ENCODE peak calls at places on chromosomes 7 and 10, in six cellular contexts. R is lower leg skin; O is neuronal stem cell; T is ureter; L is stimulated activated CD8-positive, alpha-beta memory T cell treated with anti-CD3 and anti-CD28 coated beads, Interleukin-7, amount 100 ng/mL, for 1 hour; P is frontal cortex. N is an unnamed sample.

GRCh38 chr7:108294595-108294994 is 161.6 kb downstream of the NRCAM start:
- DNase-seq in R (no peak), P (no peak), O (no peak), L (no peak), T (no peak), N (no peak)

GRCh38 chr10:113269333-113269732 is 283.5 kb upstream of the HABP2 start:
- DNase-seq in R (no peak), T (no peak), O (no peak), P (no peak), L (no peak), N (no peak)

GRCh38 chr10:72879245-72879644 is 14.3 kb upstream of the OIT3 start:
- DNase-seq in L (no peak), P (no peak), R (no peak), O (no peak), T (no peak), N (no peak)

GRCh38 chr7:81769891-81770818 is at the start of gene HGF:
- DNase-seq in T (peak; percentile 80), R (peak; percentile 89), P (peak; percentile 14), L (no peak), O (no peak), N (no peak)

GRCh38 chr10:108601856-108602255 is 1321.5 kb downstream of the XPNPEP1 start:
- DNase-seq in R (no peak), L (no peak), P (no peak), O (no peak), T (no peak), N (no peak)

GRCh38 chr10:114472874-114473248 is 68.6 kb upstream of the AFAP1L2 start:
- DNase-seq in O (no peak), R (no peak), T (no peak), P (no peak), L (no peak), N (no peak)

GRCh38 chr10:73785721-73786511 is 510 bp downstream of the ZSWIM8 start:
- DNase-seq in T (peak; percentile 72), O (no peak), R (no peak), P (no peak), L (peak; percentile 21), N (peak; percentile 45)

GRCh38 chr10:78479467-78479866 is 445.8 kb downstream of the RPS24 start:
- DNase-seq in P (no peak), T (no peak), O (no peak), R (no peak), L (no peak), N (no peak)

GRCh38 chr10:84205049-84205852 is 10.9 kb downstream of the CDHR1 start:
- DNase-seq in L (peak; percentile 41), T (peak; percentile 72), P (peak; percentile 73), R (peak; percentile 87), O (peak; percentile 50), N (peak; percentile 70)

GRCh38 chr7:105003875-105004510 is 10.0 kb upstream of the KMT2E start:
- DNase-seq in T (no peak), O (no peak), R (no peak), P (no peak), L (no peak), N (no peak)

GRCh38 chr7:30974605-30975256 is 11.0 kb downstream of the GHRHR start:
- DNase-seq in L (no peak), P (no peak), O (peak; percentile 58), T (peak; percentile 63), R (peak; percentile 82), N (peak; percentile 56)

GRCh38 chr7:23863209-23863798 is 153.3 kb downstream of the STK31 start:
- DNase-seq in L (no peak), R (no peak), T (no peak), P (peak; percentile 7), O (peak; percentile 6), N (peak; percentile 13)

GRCh38 chr10:23994459-23995046 is 214.4 kb upstream of the KIAA1217 start:
- DNase-seq in T (peak; percentile 59), R (peak; percentile 89), L (no peak), O (peak; percentile 59), P (peak; percentile 16), N (peak; percentile 77)

GRCh38 chr7:95318501-95318900 is 5.8 kb downstream of the PON1 start:
- DNase-seq in R (no peak), P (no peak), L (no peak), T (no peak), O (no peak), N (no peak)

GRCh38 chr7:114949227-114949626 is 27.3 kb downstream of the MDFIC start:
- DNase-seq in L (no peak), R (no peak), P (no peak), O (no peak), T (no peak), N (no peak)

GRCh38 chr7:122425731-122426130 is 121.2 kb upstream of the FEZF1 start:
- DNase-seq in O (no peak), L (no peak), P (no peak), T (no peak), R (no peak), N (no peak)

GRCh38 chr10:124660404-124661125 is 83.6 kb downstream of the FAM53B start:
- DNase-seq in R (no peak), L (no peak), T (no peak), P (no peak), O (no peak), N (no peak)

GRCh38 chr10:60434418-60435046 is 44.9 kb upstream of the ANK3 start:
- DNase-seq in L (no peak), P (peak; percentile 36), T (no peak), O (peak; percentile 40), R (no peak), N (peak; percentile 31)

GRCh38 chr7:155739538-155740140 is 72.6 kb downstream of the SHH start:
- DNase-seq in T (no peak), P (no peak), O (no peak), L (no peak), R (no peak), N (no peak)

GRCh38 chr10:17430647-17431355 is 23.6 kb downstream of the ST8SIA6 start:
- DNase-seq in L (peak; percentile 43), O (peak; percentile 58), R (peak; percentile 90), P (peak; percentile 59), T (peak; percentile 79), N (peak; percentile 86)

GRCh38 chr10:4151466-4151865 is 366.5 kb upstream of the KLF6 start:
- DNase-seq in O (no peak), L (no peak), T (no peak), R (no peak), P (no peak), N (no peak)

GRCh38 chr10:126337241-126337640 is 51.0 kb downstream of the ADAM12 start:
- DNase-seq in R (no peak), L (no peak), T (no peak), O (no peak), P (no peak), N (no peak)

GRCh38 chr7:18975689-18976280 is 141.7 kb downstream of the TWIST1 start:
- DNase-seq in R (no peak), L (no peak), T (no peak), O (no peak), P (no peak), N (no peak)

GRCh38 chr10:100019824-100020160 is 10.0 kb upstream of the DNMBP start:
- DNase-seq in P (no peak), T (no peak), L (no peak), O (no peak), R (peak; percentile 48), N (no peak)

GRCh38 chr10:21173964-21174669 is 277.0 kb upstream of the NEBL start:
- DNase-seq in T (peak; percentile 82), L (no peak), P (peak; percentile 54), O (peak; percentile 51), R (peak; percentile 85), N (peak; percentile 70)

GRCh38 chr10:31467791-31468535 is 148.9 kb downstream of the ZEB1 start:
- DNase-seq in P (no peak), O (no peak), L (no peak), R (no peak), T (peak; percentile 47), N (no peak)

GRCh38 chr10:60384006-60384405 is 5.7 kb downstream of the ANK3 start:
- DNase-seq in P (no peak), L (no peak), O (no peak), T (no peak), R (no peak), N (no peak)

GRCh38 chr7:6250364-6250833 is 22.0 kb downstream of the CYTH3 start:
- DNase-seq in P (no peak), R (no peak), L (no peak), T (no peak), O (no peak), N (no peak)

GRCh38 chr7:28017372-28017771 is 163.2 kb downstream of the JAZF1 start:
- DNase-seq in O (no peak), L (no peak), T (no peak), R (no peak), P (no peak), N (no peak)

GRCh38 chr10:101660268-101660667 is 34.7 kb downstream of the FBXW4 start:
- DNase-seq in T (no peak), L (no peak), P (no peak), R (no peak), O (no peak), N (no peak)

GRCh38 chr10:94092848-94093247 is 99.1 kb downstream of the PLCE1 start:
- DNase-seq in P (no peak), L (no peak), O (no peak), R (no peak), T (no peak), N (no peak)

GRCh38 chr7:30771859-30772429 is 727 bp downstream of the MINDY4 start:
- DNase-seq in O (no peak), L (no peak), R (no peak), P (no peak), T (no peak), N (no peak)

GRCh38 chr10:112950714-112951348 is 784 bp downstream of the TCF7L2 start:
- DNase-seq in O (no peak), R (peak; percentile 85), L (no peak), T (peak; percentile 57), P (no peak), N (peak; percentile 59)

GRCh38 chr10:29387269-29387668 is 98.4 kb downstream of the LYZL1 start:
- DNase-seq in L (no peak), P (no peak), O (no peak), T (no peak), R (no peak), N (no peak)

GRCh38 chr10:7410800-7411670 is at the start of gene SFMBT2:
- DNase-seq in L (no peak), P (peak; percentile 82), T (peak; percentile 69), O (peak; percentile 67), R (peak; percentile 86), N (peak; percentile 92)

GRCh38 chr7:132225216-132226030 is 350.8 kb downstream of the PLXNA4 start:
- DNase-seq in R (no peak), O (no peak), P (no peak), L (no peak), T (peak; percentile 52), N (no peak)

GRCh38 chr10:92573091-92573797 is 649 bp downstream of the IDE start:
- DNase-seq in O (peak; percentile 9), L (no peak), T (no peak), P (no peak), R (peak; percentile 85), N (no peak)

GRCh38 chr7:134866581-134866980 is 87.1 kb downstream of the CALD1 start:
- DNase-seq in L (no peak), T (no peak), O (peak; percentile 14), P (no peak), R (no peak), N (no peak)

GRCh38 chr10:74705361-74705980 is 120.9 kb upstream of the KAT6B start:
- DNase-seq in L (no peak), R (no peak), O (no peak), P (no peak), T (no peak), N (no peak)

GRCh38 chr7:95690367-95690947 is 81.9 kb upstream of the DYNC1I1 start:
- DNase-seq in O (peak; percentile 35), R (no peak), T (no peak), L (no peak), P (no peak), N (peak; percentile 78)